ENCODE peak calls at places on chromosomes 1 and 21, in ten cellular contexts. One of them, this sample, is unnamed.
A peak's percentile ranks its signal among the peaks of the same experiment; 100 is the strongest.

GRCh38 chr1:233357595-233358446 is 30.3 kb downstream of the MAP3K21 start:
- DNase-seq in GM23338: no peak
- DNase-seq in AG10803: no peak
- DNase-seq in GM13976: no peak
- DNase-seq in activated T-cell treated with anti-CD3 and anti-CD28 coated beads for 48 hours: no peak
- DNase-seq in stimulated activated CD4-positive, alpha-beta T cell treated with anti-CD3 and anti-CD28 coated beads, Interleukin-2, amount 100 ng/mL, for 24 hours: no peak
- DNase-seq in amniotic epithelial cell: no peak
- DNase-seq in ACHN: peak; percentile 69
- DNase-seq in activated CD4-positive, CD25-positive, alpha-beta regulatory T cell treated with anti-CD3 and anti-CD28 coated beads, Interleukin-2, amount 50 U/mL, for 16 hours: no peak
- DNase-seq in KBM-7: peak; percentile 5
- DNase-seq in this sample: no peak

GRCh38 chr1:112614460-112615065 is 4.4 kb downstream of the ST7L start:
- DNase-seq in stimulated activated CD4-positive, alpha-beta T cell treated with anti-CD3 and anti-CD28 coated beads, Interleukin-2, amount 100 ng/mL, for 24 hours: no peak
- DNase-seq in amniotic epithelial cell: peak; percentile 64
- DNase-seq in GM23338: peak; percentile 55
- DNase-seq in AG10803: peak; percentile 56
- DNase-seq in KBM-7: peak; percentile 73
- DNase-seq in ACHN: peak; percentile 66
- DNase-seq in GM13976: no peak
- DNase-seq in activated CD4-positive, CD25-positive, alpha-beta regulatory T cell treated with anti-CD3 and anti-CD28 coated beads, Interleukin-2, amount 50 U/mL, for 16 hours: no peak
- DNase-seq in activated T-cell treated with anti-CD3 and anti-CD28 coated beads for 48 hours: no peak
- DNase-seq in this sample: no peak

GRCh38 chr21:37208741-37209225 is 58.4 kb downstream of the VPS26C start:
- DNase-seq in ACHN: peak; percentile 35
- DNase-seq in KBM-7: no peak
- DNase-seq in activated T-cell treated with anti-CD3 and anti-CD28 coated beads for 48 hours: no peak
- DNase-seq in stimulated activated CD4-positive, alpha-beta T cell treated with anti-CD3 and anti-CD28 coated beads, Interleukin-2, amount 100 ng/mL, for 24 hours: no peak
- DNase-seq in amniotic epithelial cell: no peak
- DNase-seq in GM23338: no peak
- DNase-seq in AG10803: no peak
- DNase-seq in activated CD4-positive, CD25-positive, alpha-beta regulatory T cell treated with anti-CD3 and anti-CD28 coated beads, Interleukin-2, amount 50 U/mL, for 16 hours: no peak
- DNase-seq in GM13976: peak; percentile 76
- DNase-seq in this sample: no peak

GRCh38 chr1:234601217-234602017 is 8.6 kb downstream of the IRF2BP2 start:
- DNase-seq in KBM-7: peak; percentile 84
- DNase-seq in AG10803: peak; percentile 55
- DNase-seq in GM23338: peak; percentile 54
- DNase-seq in GM13976: peak; percentile 47
- DNase-seq in activated T-cell treated with anti-CD3 and anti-CD28 coated beads for 48 hours: no peak
- DNase-seq in amniotic epithelial cell: peak; percentile 81
- DNase-seq in stimulated activated CD4-positive, alpha-beta T cell treated with anti-CD3 and anti-CD28 coated beads, Interleukin-2, amount 100 ng/mL, for 24 hours: no peak
- DNase-seq in activated CD4-positive, CD25-positive, alpha-beta regulatory T cell treated with anti-CD3 and anti-CD28 coated beads, Interleukin-2, amount 50 U/mL, for 16 hours: no peak
- DNase-seq in ACHN: no peak
- DNase-seq in this sample: no peak

GRCh38 chr1:211606327-211606913 is 27.5 kb upstream of the SLC30A1 start:
- DNase-seq in GM23338: no peak
- DNase-seq in activated CD4-positive, CD25-positive, alpha-beta regulatory T cell treated with anti-CD3 and anti-CD28 coated beads, Interleukin-2, amount 50 U/mL, for 16 hours: no peak
- DNase-seq in KBM-7: no peak
- DNase-seq in GM13976: peak; percentile 69
- DNase-seq in amniotic epithelial cell: no peak
- DNase-seq in activated T-cell treated with anti-CD3 and anti-CD28 coated beads for 48 hours: no peak
- DNase-seq in stimulated activated CD4-positive, alpha-beta T cell treated with anti-CD3 and anti-CD28 coated beads, Interleukin-2, amount 100 ng/mL, for 24 hours: no peak
- DNase-seq in ACHN: no peak
- DNase-seq in AG10803: no peak
- DNase-seq in this sample: no peak

GRCh38 chr1:205631010-205631726 is 643 bp downstream of the ELK4 start:
- DNase-seq in AG10803: peak; percentile 63
- DNase-seq in ACHN: peak; percentile 86
- DNase-seq in activated CD4-positive, CD25-positive, alpha-beta regulatory T cell treated with anti-CD3 and anti-CD28 coated beads, Interleukin-2, amount 50 U/mL, for 16 hours: peak; percentile 67
- DNase-seq in stimulated activated CD4-positive, alpha-beta T cell treated with anti-CD3 and anti-CD28 coated beads, Interleukin-2, amount 100 ng/mL, for 24 hours: peak; percentile 83
- DNase-seq in activated T-cell treated with anti-CD3 and anti-CD28 coated beads for 48 hours: peak; percentile 76
- DNase-seq in GM13976: peak; percentile 82
- DNase-seq in amniotic epithelial cell: peak; percentile 68
- DNase-seq in GM23338: peak; percentile 95
- DNase-seq in KBM-7: peak; percentile 89
- DNase-seq in this sample: peak; percentile 81

GRCh38 chr1:89332461-89332860 is 31.4 kb upstream of the GBP6 start:
- DNase-seq in stimulated activated CD4-positive, alpha-beta T cell treated with anti-CD3 and anti-CD28 coated beads, Interleukin-2, amount 100 ng/mL, for 24 hours: no peak
- DNase-seq in activated CD4-positive, CD25-positive, alpha-beta regulatory T cell treated with anti-CD3 and anti-CD28 coated beads, Interleukin-2, amount 50 U/mL, for 16 hours: no peak
- DNase-seq in activated T-cell treated with anti-CD3 and anti-CD28 coated beads for 48 hours: no peak
- DNase-seq in GM13976: no peak
- DNase-seq in amniotic epithelial cell: no peak
- DNase-seq in AG10803: no peak
- DNase-seq in ACHN: no peak
- DNase-seq in KBM-7: no peak
- DNase-seq in GM23338: no peak
- DNase-seq in this sample: no peak

GRCh38 chr1:170296642-170297041 is 150.9 kb downstream of the NTMT2 start:
- DNase-seq in activated CD4-positive, CD25-positive, alpha-beta regulatory T cell treated with anti-CD3 and anti-CD28 coated beads, Interleukin-2, amount 50 U/mL, for 16 hours: no peak
- DNase-seq in GM13976: no peak
- DNase-seq in GM23338: no peak
- DNase-seq in stimulated activated CD4-positive, alpha-beta T cell treated with anti-CD3 and anti-CD28 coated beads, Interleukin-2, amount 100 ng/mL, for 24 hours: no peak
- DNase-seq in ACHN: no peak
- DNase-seq in amniotic epithelial cell: no peak
- DNase-seq in AG10803: peak; percentile 45
- DNase-seq in activated T-cell treated with anti-CD3 and anti-CD28 coated beads for 48 hours: no peak
- DNase-seq in KBM-7: no peak
- DNase-seq in this sample: no peak

GRCh38 chr1:198072177-198072576 is 84.6 kb upstream of the NEK7 start:
- DNase-seq in AG10803: peak; percentile 11
- DNase-seq in GM13976: no peak
- DNase-seq in GM23338: peak; percentile 30
- DNase-seq in stimulated activated CD4-positive, alpha-beta T cell treated with anti-CD3 and anti-CD28 coated beads, Interleukin-2, amount 100 ng/mL, for 24 hours: no peak
- DNase-seq in activated T-cell treated with anti-CD3 and anti-CD28 coated beads for 48 hours: no peak
- DNase-seq in ACHN: no peak
- DNase-seq in activated CD4-positive, CD25-positive, alpha-beta regulatory T cell treated with anti-CD3 and anti-CD28 coated beads, Interleukin-2, amount 50 U/mL, for 16 hours: no peak
- DNase-seq in KBM-7: no peak
- DNase-seq in amniotic epithelial cell: peak; percentile 16
- DNase-seq in this sample: no peak

GRCh38 chr1:159800177-159800935 is 1.8 kb upstream of the FCRL6 start:
- DNase-seq in KBM-7: peak; percentile 36
- DNase-seq in AG10803: no peak
- DNase-seq in ACHN: no peak
- DNase-seq in amniotic epithelial cell: peak; percentile 17
- DNase-seq in activated CD4-positive, CD25-positive, alpha-beta regulatory T cell treated with anti-CD3 and anti-CD28 coated beads, Interleukin-2, amount 50 U/mL, for 16 hours: no peak
- DNase-seq in GM13976: no peak
- DNase-seq in GM23338: no peak
- DNase-seq in stimulated activated CD4-positive, alpha-beta T cell treated with anti-CD3 and anti-CD28 coated beads, Interleukin-2, amount 100 ng/mL, for 24 hours: no peak
- DNase-seq in activated T-cell treated with anti-CD3 and anti-CD28 coated beads for 48 hours: no peak
- DNase-seq in this sample: no peak

GRCh38 chr1:223670458-223671159 is 5.1 kb upstream of the CAPN8 start:
- DNase-seq in activated T-cell treated with anti-CD3 and anti-CD28 coated beads for 48 hours: no peak
- DNase-seq in KBM-7: no peak
- DNase-seq in stimulated activated CD4-positive, alpha-beta T cell treated with anti-CD3 and anti-CD28 coated beads, Interleukin-2, amount 100 ng/mL, for 24 hours: no peak
- DNase-seq in AG10803: peak; percentile 40
- DNase-seq in GM13976: peak; percentile 37
- DNase-seq in GM23338: peak; percentile 87
- DNase-seq in ACHN: peak; percentile 59
- DNase-seq in amniotic epithelial cell: peak; percentile 35
- DNase-seq in activated CD4-positive, CD25-positive, alpha-beta regulatory T cell treated with anti-CD3 and anti-CD28 coated beads, Interleukin-2, amount 50 U/mL, for 16 hours: no peak
- DNase-seq in this sample: peak; percentile 66

GRCh38 chr1:158149175-158149574 is 31.5 kb upstream of the CD1D start:
- DNase-seq in activated CD4-positive, CD25-positive, alpha-beta regulatory T cell treated with anti-CD3 and anti-CD28 coated beads, Interleukin-2, amount 50 U/mL, for 16 hours: no peak
- DNase-seq in ACHN: no peak
- DNase-seq in GM23338: no peak
- DNase-seq in AG10803: no peak
- DNase-seq in GM13976: no peak
- DNase-seq in activated T-cell treated with anti-CD3 and anti-CD28 coated beads for 48 hours: no peak
- DNase-seq in KBM-7: no peak
- DNase-seq in amniotic epithelial cell: no peak
- DNase-seq in stimulated activated CD4-positive, alpha-beta T cell treated with anti-CD3 and anti-CD28 coated beads, Interleukin-2, amount 100 ng/mL, for 24 hours: no peak
- DNase-seq in this sample: no peak

GRCh38 chr1:94658221-94658620 is 116.7 kb upstream of the F3 start:
- DNase-seq in KBM-7: no peak
- DNase-seq in GM23338: no peak
- DNase-seq in stimulated activated CD4-positive, alpha-beta T cell treated with anti-CD3 and anti-CD28 coated beads, Interleukin-2, amount 100 ng/mL, for 24 hours: no peak
- DNase-seq in AG10803: peak; percentile 49
- DNase-seq in activated CD4-positive, CD25-positive, alpha-beta regulatory T cell treated with anti-CD3 and anti-CD28 coated beads, Interleukin-2, amount 50 U/mL, for 16 hours: no peak
- DNase-seq in GM13976: no peak
- DNase-seq in ACHN: no peak
- DNase-seq in amniotic epithelial cell: peak; percentile 55
- DNase-seq in activated T-cell treated with anti-CD3 and anti-CD28 coated beads for 48 hours: no peak
- DNase-seq in this sample: no peak

GRCh38 chr1:190477687-190478192 is at the start of gene BRINP3:
- DNase-seq in ACHN: no peak
- DNase-seq in activated CD4-positive, CD25-positive, alpha-beta regulatory T cell treated with anti-CD3 and anti-CD28 coated beads, Interleukin-2, amount 50 U/mL, for 16 hours: no peak
- DNase-seq in amniotic epithelial cell: peak; percentile 54
- DNase-seq in GM13976: no peak
- DNase-seq in AG10803: no peak
- DNase-seq in KBM-7: peak; percentile 31
- DNase-seq in stimulated activated CD4-positive, alpha-beta T cell treated with anti-CD3 and anti-CD28 coated beads, Interleukin-2, amount 100 ng/mL, for 24 hours: no peak
- DNase-seq in GM23338: no peak
- DNase-seq in activated T-cell treated with anti-CD3 and anti-CD28 coated beads for 48 hours: no peak
- DNase-seq in this sample: no peak

GRCh38 chr21:34276711-34277425 is 86.9 kb upstream of the KCNE2 start:
- DNase-seq in stimulated activated CD4-positive, alpha-beta T cell treated with anti-CD3 and anti-CD28 coated beads, Interleukin-2, amount 100 ng/mL, for 24 hours: peak; percentile 27
- DNase-seq in amniotic epithelial cell: no peak
- DNase-seq in activated T-cell treated with anti-CD3 and anti-CD28 coated beads for 48 hours: no peak
- DNase-seq in AG10803: peak; percentile 41
- DNase-seq in activated CD4-positive, CD25-positive, alpha-beta regulatory T cell treated with anti-CD3 and anti-CD28 coated beads, Interleukin-2, amount 50 U/mL, for 16 hours: no peak
- DNase-seq in KBM-7: no peak
- DNase-seq in GM23338: no peak
- DNase-seq in GM13976: peak; percentile 17
- DNase-seq in ACHN: no peak
- DNase-seq in this sample: no peak

GRCh38 chr1:172347416-172347815 is 73.1 kb upstream of the C1orf105 start:
- DNase-seq in KBM-7: no peak
- DNase-seq in ACHN: no peak
- DNase-seq in amniotic epithelial cell: no peak
- DNase-seq in activated CD4-positive, CD25-positive, alpha-beta regulatory T cell treated with anti-CD3 and anti-CD28 coated beads, Interleukin-2, amount 50 U/mL, for 16 hours: no peak
- DNase-seq in GM23338: no peak
- DNase-seq in AG10803: no peak
- DNase-seq in GM13976: no peak
- DNase-seq in activated T-cell treated with anti-CD3 and anti-CD28 coated beads for 48 hours: no peak
- DNase-seq in stimulated activated CD4-positive, alpha-beta T cell treated with anti-CD3 and anti-CD28 coated beads, Interleukin-2, amount 100 ng/mL, for 24 hours: no peak
- DNase-seq in this sample: no peak

GRCh38 chr1:2946291-2946690 is 75.0 kb upstream of the ACTRT2 start:
- DNase-seq in ACHN: no peak
- DNase-seq in stimulated activated CD4-positive, alpha-beta T cell treated with anti-CD3 and anti-CD28 coated beads, Interleukin-2, amount 100 ng/mL, for 24 hours: no peak
- DNase-seq in amniotic epithelial cell: no peak
- DNase-seq in GM23338: peak; percentile 61
- DNase-seq in GM13976: no peak
- DNase-seq in KBM-7: no peak
- DNase-seq in activated T-cell treated with anti-CD3 and anti-CD28 coated beads for 48 hours: no peak
- DNase-seq in AG10803: no peak
- DNase-seq in activated CD4-positive, CD25-positive, alpha-beta regulatory T cell treated with anti-CD3 and anti-CD28 coated beads, Interleukin-2, amount 50 U/mL, for 16 hours: no peak
- DNase-seq in this sample: peak; percentile 24

GRCh38 chr1:11156441-11156840 is 32.7 kb upstream of the ANGPTL7 start:
- DNase-seq in KBM-7: no peak
- DNase-seq in activated T-cell treated with anti-CD3 and anti-CD28 coated beads for 48 hours: no peak
- DNase-seq in amniotic epithelial cell: no peak
- DNase-seq in GM23338: no peak
- DNase-seq in activated CD4-positive, CD25-positive, alpha-beta regulatory T cell treated with anti-CD3 and anti-CD28 coated beads, Interleukin-2, amount 50 U/mL, for 16 hours: no peak
- DNase-seq in stimulated activated CD4-positive, alpha-beta T cell treated with anti-CD3 and anti-CD28 coated beads, Interleukin-2, amount 100 ng/mL, for 24 hours: no peak
- DNase-seq in ACHN: no peak
- DNase-seq in AG10803: no peak
- DNase-seq in GM13976: no peak
- DNase-seq in this sample: no peak

GRCh38 chr1:2412773-2413494 is 570 bp upstream of the PEX10 start:
- DNase-seq in activated CD4-positive, CD25-positive, alpha-beta regulatory T cell treated with anti-CD3 and anti-CD28 coated beads, Interleukin-2, amount 50 U/mL, for 16 hours: no peak
- DNase-seq in KBM-7: peak; percentile 25
- DNase-seq in GM13976: peak; percentile 81
- DNase-seq in amniotic epithelial cell: peak; percentile 41
- DNase-seq in AG10803: peak; percentile 48
- DNase-seq in GM23338: no peak
- DNase-seq in activated T-cell treated with anti-CD3 and anti-CD28 coated beads for 48 hours: peak; percentile 21
- DNase-seq in stimulated activated CD4-positive, alpha-beta T cell treated with anti-CD3 and anti-CD28 coated beads, Interleukin-2, amount 100 ng/mL, for 24 hours: peak; percentile 34
- DNase-seq in ACHN: peak; percentile 55
- DNase-seq in this sample: peak; percentile 34

GRCh38 chr21:34526618-34527290 is 14.7 kb upstream of the KCNE1 start:
- DNase-seq in KBM-7: no peak
- DNase-seq in GM23338: peak; percentile 85
- DNase-seq in activated T-cell treated with anti-CD3 and anti-CD28 coated beads for 48 hours: peak; percentile 17
- DNase-seq in GM13976: peak; percentile 62
- DNase-seq in amniotic epithelial cell: peak; percentile 100
- DNase-seq in stimulated activated CD4-positive, alpha-beta T cell treated with anti-CD3 and anti-CD28 coated beads, Interleukin-2, amount 100 ng/mL, for 24 hours: peak; percentile 46
- DNase-seq in activated CD4-positive, CD25-positive, alpha-beta regulatory T cell treated with anti-CD3 and anti-CD28 coated beads, Interleukin-2, amount 50 U/mL, for 16 hours: no peak
- DNase-seq in AG10803: peak; percentile 100
- DNase-seq in ACHN: peak; percentile 94
- DNase-seq in this sample: peak; percentile 42

GRCh38 chr1:14880456-14881316 is 272.9 kb upstream of the TMEM51 start:
- DNase-seq in activated T-cell treated with anti-CD3 and anti-CD28 coated beads for 48 hours: no peak
- DNase-seq in ACHN: no peak
- DNase-seq in amniotic epithelial cell: no peak
- DNase-seq in AG10803: peak; percentile 84
- DNase-seq in GM23338: no peak
- DNase-seq in GM13976: no peak
- DNase-seq in stimulated activated CD4-positive, alpha-beta T cell treated with anti-CD3 and anti-CD28 coated beads, Interleukin-2, amount 100 ng/mL, for 24 hours: no peak
- DNase-seq in KBM-7: no peak
- DNase-seq in activated CD4-positive, CD25-positive, alpha-beta regulatory T cell treated with anti-CD3 and anti-CD28 coated beads, Interleukin-2, amount 50 U/mL, for 16 hours: no peak
- DNase-seq in this sample: no peak

GRCh38 chr21:25901580-25901979 is 166.8 kb downstream of the GABPA start:
- DNase-seq in GM23338: no peak
- DNase-seq in stimulated activated CD4-positive, alpha-beta T cell treated with anti-CD3 and anti-CD28 coated beads, Interleukin-2, amount 100 ng/mL, for 24 hours: no peak
- DNase-seq in KBM-7: no peak
- DNase-seq in GM13976: no peak
- DNase-seq in activated T-cell treated with anti-CD3 and anti-CD28 coated beads for 48 hours: no peak
- DNase-seq in activated CD4-positive, CD25-positive, alpha-beta regulatory T cell treated with anti-CD3 and anti-CD28 coated beads, Interleukin-2, amount 50 U/mL, for 16 hours: no peak
- DNase-seq in AG10803: no peak
- DNase-seq in ACHN: no peak
- DNase-seq in amniotic epithelial cell: peak; percentile 16
- DNase-seq in this sample: no peak

GRCh38 chr1:205480349-205481278 is 23.9 kb upstream of the CDK18 start:
- DNase-seq in activated T-cell treated with anti-CD3 and anti-CD28 coated beads for 48 hours: peak; percentile 43
- DNase-seq in KBM-7: no peak
- DNase-seq in GM13976: peak; percentile 87
- DNase-seq in ACHN: no peak
- DNase-seq in AG10803: no peak
- DNase-seq in amniotic epithelial cell: no peak
- DNase-seq in stimulated activated CD4-positive, alpha-beta T cell treated with anti-CD3 and anti-CD28 coated beads, Interleukin-2, amount 100 ng/mL, for 24 hours: peak; percentile 60
- DNase-seq in activated CD4-positive, CD25-positive, alpha-beta regulatory T cell treated with anti-CD3 and anti-CD28 coated beads, Interleukin-2, amount 50 U/mL, for 16 hours: no peak
- DNase-seq in GM23338: no peak
- DNase-seq in this sample: no peak

GRCh38 chr1:213268221-213268620 is 217.2 kb downstream of the RPS6KC1 start:
- DNase-seq in activated T-cell treated with anti-CD3 and anti-CD28 coated beads for 48 hours: no peak
- DNase-seq in amniotic epithelial cell: peak; percentile 74
- DNase-seq in stimulated activated CD4-positive, alpha-beta T cell treated with anti-CD3 and anti-CD28 coated beads, Interleukin-2, amount 100 ng/mL, for 24 hours: no peak
- DNase-seq in GM13976: no peak
- DNase-seq in GM23338: no peak
- DNase-seq in AG10803: peak; percentile 66
- DNase-seq in ACHN: peak; percentile 53
- DNase-seq in KBM-7: no peak
- DNase-seq in activated CD4-positive, CD25-positive, alpha-beta regulatory T cell treated with anti-CD3 and anti-CD28 coated beads, Interleukin-2, amount 50 U/mL, for 16 hours: no peak
- DNase-seq in this sample: no peak

GRCh38 chr1:118204648-118205047 is 19.6 kb upstream of the SPAG17 start:
- DNase-seq in activated CD4-positive, CD25-positive, alpha-beta regulatory T cell treated with anti-CD3 and anti-CD28 coated beads, Interleukin-2, amount 50 U/mL, for 16 hours: no peak
- DNase-seq in ACHN: no peak
- DNase-seq in GM13976: no peak
- DNase-seq in AG10803: peak; percentile 42
- DNase-seq in KBM-7: no peak
- DNase-seq in stimulated activated CD4-positive, alpha-beta T cell treated with anti-CD3 and anti-CD28 coated beads, Interleukin-2, amount 100 ng/mL, for 24 hours: no peak
- DNase-seq in amniotic epithelial cell: no peak
- DNase-seq in GM23338: no peak
- DNase-seq in activated T-cell treated with anti-CD3 and anti-CD28 coated beads for 48 hours: no peak
- DNase-seq in this sample: no peak

GRCh38 chr1:168091720-168092119 is 45.0 kb downstream of the GPR161 start:
- DNase-seq in activated CD4-positive, CD25-positive, alpha-beta regulatory T cell treated with anti-CD3 and anti-CD28 coated beads, Interleukin-2, amount 50 U/mL, for 16 hours: no peak
- DNase-seq in amniotic epithelial cell: no peak
- DNase-seq in GM23338: no peak
- DNase-seq in activated T-cell treated with anti-CD3 and anti-CD28 coated beads for 48 hours: no peak
- DNase-seq in AG10803: no peak
- DNase-seq in GM13976: no peak
- DNase-seq in stimulated activated CD4-positive, alpha-beta T cell treated with anti-CD3 and anti-CD28 coated beads, Interleukin-2, amount 100 ng/mL, for 24 hours: no peak
- DNase-seq in KBM-7: no peak
- DNase-seq in ACHN: no peak
- DNase-seq in this sample: no peak

GRCh38 chr1:161792740-161793139 is 26.6 kb downstream of the ATF6 start:
- DNase-seq in amniotic epithelial cell: peak; percentile 86
- DNase-seq in stimulated activated CD4-positive, alpha-beta T cell treated with anti-CD3 and anti-CD28 coated beads, Interleukin-2, amount 100 ng/mL, for 24 hours: no peak
- DNase-seq in GM13976: peak; percentile 36
- DNase-seq in ACHN: peak; percentile 85
- DNase-seq in AG10803: peak; percentile 81
- DNase-seq in GM23338: peak; percentile 74
- DNase-seq in activated T-cell treated with anti-CD3 and anti-CD28 coated beads for 48 hours: no peak
- DNase-seq in KBM-7: peak; percentile 75
- DNase-seq in activated CD4-positive, CD25-positive, alpha-beta regulatory T cell treated with anti-CD3 and anti-CD28 coated beads, Interleukin-2, amount 50 U/mL, for 16 hours: no peak
- DNase-seq in this sample: no peak